ENCODE peak calls at places on chromosomes 6 and 20, in four cellular contexts. One of them, this sample, is unnamed.

GRCh38 chr20:38617011-38617829 is 15.6 kb downstream of the ARHGAP40 start:
- DNase-seq in GM12865: no peak
- DNase-seq in cardiac fibroblast: peak; percentile 42
- DNase-seq in neural progenitor cell: no peak
- DNase-seq in this sample: no peak

GRCh38 chr6:152701081-152701862 is 3.6 kb downstream of the MYCT1 start:
- DNase-seq in GM12865: no peak
- DNase-seq in cardiac fibroblast: peak; percentile 66
- DNase-seq in neural progenitor cell: no peak
- DNase-seq in this sample: no peak

GRCh38 chr6:45626087-45626891 is 248.6 kb upstream of the SUPT3H start:
- DNase-seq in GM12865: peak; percentile 9
- DNase-seq in cardiac fibroblast: peak; percentile 81
- DNase-seq in neural progenitor cell: peak; percentile 16
- DNase-seq in this sample: peak; percentile 38

GRCh38 chr6:142387997-142388815 is 86.4 kb downstream of the ADGRG6 start:
- DNase-seq in GM12865: peak; percentile 27
- DNase-seq in cardiac fibroblast: peak; percentile 78
- DNase-seq in neural progenitor cell: peak; percentile 43
- DNase-seq in this sample: no peak

GRCh38 chr6:33014841-33015634 is 5.6 kb upstream of the HLA-DOA start:
- DNase-seq in GM12865: peak; percentile 93
- DNase-seq in cardiac fibroblast: peak; percentile 91
- DNase-seq in neural progenitor cell: peak; percentile 81
- DNase-seq in this sample: peak; percentile 62

GRCh38 chr6:12899080-12899815 is 182.7 kb downstream of the PHACTR1 start:
- DNase-seq in GM12865: no peak
- DNase-seq in cardiac fibroblast: no peak
- DNase-seq in neural progenitor cell: no peak
- DNase-seq in this sample: no peak

GRCh38 chr20:62973033-62973745 is 20.7 kb downstream of the SLC17A9 start:
- DNase-seq in GM12865: no peak
- DNase-seq in cardiac fibroblast: no peak
- DNase-seq in neural progenitor cell: no peak
- DNase-seq in this sample: no peak

GRCh38 chr20:40251284-40251932 is 437.6 kb downstream of the MAFB start:
- DNase-seq in GM12865: peak; percentile 47
- DNase-seq in cardiac fibroblast: peak; percentile 13
- DNase-seq in neural progenitor cell: peak; percentile 58
- DNase-seq in this sample: peak; percentile 5

GRCh38 chr20:25547063-25547462 is 38.3 kb downstream of the NINL start:
- DNase-seq in GM12865: no peak
- DNase-seq in cardiac fibroblast: no peak
- DNase-seq in neural progenitor cell: no peak
- DNase-seq in this sample: no peak

GRCh38 chr6:17865243-17865642 is 122.2 kb downstream of the KIF13A start:
- DNase-seq in GM12865: no peak
- DNase-seq in cardiac fibroblast: no peak
- DNase-seq in neural progenitor cell: no peak
- DNase-seq in this sample: no peak

GRCh38 chr6:6008648-6009421 is 2.1 kb upstream of the NRN1 start:
- DNase-seq in GM12865: peak; percentile 81
- DNase-seq in cardiac fibroblast: no peak
- DNase-seq in neural progenitor cell: peak; percentile 91
- DNase-seq in this sample: peak; percentile 80

GRCh38 chr6:27966816-27967426 is 9.9 kb downstream of the OR2B6 start:
- DNase-seq in GM12865: no peak
- DNase-seq in cardiac fibroblast: no peak
- DNase-seq in neural progenitor cell: no peak
- DNase-seq in this sample: no peak

GRCh38 chr6:33168624-33169023 is 23.6 kb downstream of the COL11A2 start:
- DNase-seq in GM12865: no peak
- DNase-seq in cardiac fibroblast: no peak
- DNase-seq in neural progenitor cell: no peak
- DNase-seq in this sample: no peak

GRCh38 chr6:133817460-133818047 is 71.4 kb upstream of the TCF21 start:
- DNase-seq in GM12865: peak; percentile 40
- DNase-seq in cardiac fibroblast: no peak
- DNase-seq in neural progenitor cell: peak; percentile 41
- DNase-seq in this sample: peak; percentile 62

GRCh38 chr6:34074064-34074739 is 71.7 kb downstream of the GRM4 start:
- DNase-seq in GM12865: no peak
- DNase-seq in cardiac fibroblast: no peak
- DNase-seq in neural progenitor cell: peak; percentile 63
- DNase-seq in this sample: no peak

GRCh38 chr6:12010635-12011275 is 1.4 kb upstream of the HIVEP1 start:
- DNase-seq in GM12865: no peak
- DNase-seq in cardiac fibroblast: no peak
- DNase-seq in neural progenitor cell: peak; percentile 79
- DNase-seq in this sample: no peak

GRCh38 chr6:157317129-157317814 is 6.0 kb downstream of the TMEM242 start:
- DNase-seq in GM12865: no peak
- DNase-seq in cardiac fibroblast: peak; percentile 94
- DNase-seq in neural progenitor cell: no peak
- DNase-seq in this sample: peak; percentile 22

GRCh38 chr20:40961686-40962640 is 66.7 kb upstream of the TOP1 start:
- DNase-seq in GM12865: no peak
- DNase-seq in cardiac fibroblast: peak; percentile 35
- DNase-seq in neural progenitor cell: no peak
- DNase-seq in this sample: no peak

GRCh38 chr6:89927788-89928565 is 33.7 kb downstream of the GJA10 start:
- DNase-seq in GM12865: no peak
- DNase-seq in cardiac fibroblast: peak; percentile 73
- DNase-seq in neural progenitor cell: peak; percentile 54
- DNase-seq in this sample: no peak

GRCh38 chr6:30100585-30101422 is 12.1 kb downstream of the TRIM31 start:
- DNase-seq in GM12865: no peak
- DNase-seq in cardiac fibroblast: no peak
- DNase-seq in neural progenitor cell: peak; percentile 54
- DNase-seq in this sample: peak; percentile 26
- TF ChIP-seq CTCF in GM12865: no peak
- TF ChIP-seq CTCF in cardiac fibroblast: no peak
- TF ChIP-seq CTCF in neural progenitor cell: no peak
- TF ChIP-seq CTCF in this sample: no peak

GRCh38 chr20:22815584-22815983 is 219.5 kb upstream of the SSTR4 start:
- DNase-seq in GM12865: no peak
- DNase-seq in cardiac fibroblast: no peak
- DNase-seq in neural progenitor cell: peak; percentile 50
- DNase-seq in this sample: no peak
- TF ChIP-seq CTCF in GM12865: no peak
- TF ChIP-seq CTCF in cardiac fibroblast: peak; percentile 28
- TF ChIP-seq CTCF in neural progenitor cell: peak; percentile 52
- TF ChIP-seq CTCF in this sample: no peak

GRCh38 chr6:373773-374724 is 17.5 kb upstream of the IRF4 start:
- DNase-seq in GM12865: no peak
- DNase-seq in cardiac fibroblast: peak; percentile 13
- DNase-seq in neural progenitor cell: no peak
- DNase-seq in this sample: no peak
- TF ChIP-seq CTCF in GM12865: no peak
- TF ChIP-seq CTCF in cardiac fibroblast: no peak
- TF ChIP-seq CTCF in neural progenitor cell: no peak
- TF ChIP-seq CTCF in this sample: no peak

DNA sequence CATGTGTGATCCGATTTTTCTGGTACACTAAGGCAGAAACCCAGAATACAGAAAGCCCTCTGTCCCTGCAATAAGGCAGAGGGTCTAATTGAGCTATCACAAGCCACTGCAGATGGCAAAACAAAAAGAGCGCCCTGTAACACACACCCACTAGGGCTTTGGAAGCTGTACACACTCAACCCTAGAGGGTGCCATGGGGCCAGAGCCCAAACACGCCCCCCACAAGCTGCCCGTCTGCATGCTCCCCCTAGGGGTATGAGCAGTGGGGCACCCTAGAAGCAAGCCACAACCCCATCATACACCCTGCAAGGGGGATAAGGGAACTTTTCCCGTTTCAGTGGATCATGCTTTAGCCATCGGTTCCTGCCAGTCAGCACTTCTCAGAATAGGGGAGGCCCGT is 62.2 kb upstream of the PDE10A start:
- DNase-seq in GM12865: no peak
- DNase-seq in cardiac fibroblast: no peak
- DNase-seq in neural progenitor cell: no peak
- DNase-seq in this sample: peak; percentile 6
- TF ChIP-seq CTCF in GM12865: no peak
- TF ChIP-seq CTCF in cardiac fibroblast: no peak
- TF ChIP-seq CTCF in neural progenitor cell: peak; percentile 14
- TF ChIP-seq CTCF in this sample: no peak

GRCh38 chr20:45547206-45547770 is at the start of gene EPPIN:
- DNase-seq in GM12865: no peak
- DNase-seq in cardiac fibroblast: no peak
- DNase-seq in neural progenitor cell: no peak
- DNase-seq in this sample: no peak

GRCh38 chr20:45545351-45545750 is 1.9 kb downstream of the EPPIN start:
- DNase-seq in GM12865: no peak
- DNase-seq in cardiac fibroblast: no peak
- DNase-seq in neural progenitor cell: no peak
- DNase-seq in this sample: no peak

GRCh38 chr20:45550765-45551164 is 3.6 kb upstream of the EPPIN start:
- DNase-seq in GM12865: no peak
- DNase-seq in cardiac fibroblast: no peak
- DNase-seq in neural progenitor cell: no peak
- DNase-seq in this sample: no peak

GRCh38 chr20:45548410-45548809 is 1.2 kb upstream of the EPPIN start:
- DNase-seq in GM12865: no peak
- DNase-seq in cardiac fibroblast: no peak
- DNase-seq in neural progenitor cell: no peak
- DNase-seq in this sample: no peak

GRCh38 chr20:45545754-45546453 is 1.3 kb downstream of the EPPIN start:
- DNase-seq in GM12865: peak; percentile 3
- DNase-seq in cardiac fibroblast: peak; percentile 44
- DNase-seq in neural progenitor cell: peak; percentile 70
- DNase-seq in this sample: no peak
- TF ChIP-seq CTCF in GM12865: peak; percentile 11
- TF ChIP-seq CTCF in cardiac fibroblast: peak; percentile 26
- TF ChIP-seq CTCF in neural progenitor cell: peak; percentile 68
- TF ChIP-seq CTCF in this sample: peak; percentile 25

GRCh38 chr6:105509506-105510331 is 106.8 kb upstream of the PREP start:
- DNase-seq in GM12865: no peak
- DNase-seq in cardiac fibroblast: peak; percentile 54
- DNase-seq in neural progenitor cell: peak; percentile 63
- DNase-seq in this sample: no peak
- TF ChIP-seq CTCF in GM12865: no peak
- TF ChIP-seq CTCF in cardiac fibroblast: peak; percentile 36
- TF ChIP-seq CTCF in neural progenitor cell: peak; percentile 50
- TF ChIP-seq CTCF in this sample: no peak